ENCODE peak calls at places on chromosome 19, in five cellular contexts. One of them, this sample, is unnamed.

GRCh38 chr19:30318261-30318660 is 53.9 kb upstream of the ZNF536 start:
- DNase-seq in Peyer's patch: no peak
- DNase-seq in lower leg skin: no peak
- DNase-seq in spleen: no peak
- DNase-seq in heart left ventricle: no peak
- DNase-seq in this sample: no peak

GRCh38 chr19:575527-576506 is 3.4 kb downstream of the BSG start:
- DNase-seq in Peyer's patch: no peak
- DNase-seq in lower leg skin: no peak
- DNase-seq in spleen: no peak
- DNase-seq in heart left ventricle: peak; percentile 90
- DNase-seq in this sample: no peak

GRCh38 chr19:39823693-39824092 is 10.3 kb downstream of the DYRK1B start:
- DNase-seq in Peyer's patch: no peak
- DNase-seq in lower leg skin: no peak
- DNase-seq in spleen: no peak
- DNase-seq in heart left ventricle: no peak
- DNase-seq in this sample: no peak

GRCh38 chr19:49157445-49158224 is at the start of gene TRPM4:
- DNase-seq in Peyer's patch: peak; percentile 93
- DNase-seq in lower leg skin: peak; percentile 88
- DNase-seq in spleen: peak; percentile 86
- DNase-seq in heart left ventricle: peak; percentile 97
- DNase-seq in this sample: no peak

GRCh38 chr19:33376423-33376822 is 2.9 kb downstream of the CEBPG start:
- DNase-seq in Peyer's patch: peak; percentile 94
- DNase-seq in lower leg skin: peak; percentile 84
- DNase-seq in spleen: no peak
- DNase-seq in heart left ventricle: peak; percentile 86
- DNase-seq in this sample: no peak

GRCh38 chr19:48807590-48808308 is 3.1 kb downstream of the BCAT2 start:
- DNase-seq in Peyer's patch: peak; percentile 79
- DNase-seq in lower leg skin: no peak
- DNase-seq in spleen: no peak
- DNase-seq in heart left ventricle: no peak
- DNase-seq in this sample: no peak

GRCh38 chr19:55088543-55089265 is 13.0 kb downstream of the EPS8L1 start:
- DNase-seq in Peyer's patch: peak; percentile 89
- DNase-seq in lower leg skin: no peak
- DNase-seq in spleen: peak; percentile 87
- DNase-seq in heart left ventricle: peak; percentile 78
- DNase-seq in this sample: no peak

GRCh38 chr19:7492142-7493055 is 3.6 kb upstream of the PEX11G start:
- DNase-seq in Peyer's patch: no peak
- DNase-seq in lower leg skin: no peak
- DNase-seq in spleen: no peak
- DNase-seq in heart left ventricle: no peak
- DNase-seq in this sample: no peak

GRCh38 chr19:4916292-4917082 is 7.2 kb downstream of the UHRF1 start:
- DNase-seq in Peyer's patch: peak; percentile 68
- DNase-seq in lower leg skin: no peak
- DNase-seq in spleen: peak; percentile 88
- DNase-seq in heart left ventricle: no peak
- DNase-seq in this sample: no peak

GRCh38 chr19:29672319-29672932 is 7.2 kb downstream of the PLEKHF1 start:
- DNase-seq in Peyer's patch: peak; percentile 50
- DNase-seq in lower leg skin: no peak
- DNase-seq in spleen: peak; percentile 74
- DNase-seq in heart left ventricle: peak; percentile 20
- DNase-seq in this sample: no peak

GRCh38 chr19:35029737-35030256 is 473 bp upstream of the SCN1B start:
- DNase-seq in Peyer's patch: no peak
- DNase-seq in lower leg skin: no peak
- DNase-seq in spleen: no peak
- DNase-seq in heart left ventricle: no peak
- DNase-seq in this sample: no peak

GRCh38 chr19:41356984-41357739 is 3.4 kb upstream of the TGFB1 start:
- DNase-seq in Peyer's patch: no peak
- DNase-seq in lower leg skin: no peak
- DNase-seq in spleen: no peak
- DNase-seq in heart left ventricle: no peak
- DNase-seq in this sample: no peak

GRCh38 chr19:15424692-15425272 is 6.0 kb upstream of the AKAP8L start:
- DNase-seq in Peyer's patch: no peak
- DNase-seq in lower leg skin: no peak
- DNase-seq in spleen: no peak
- DNase-seq in heart left ventricle: peak; percentile 29
- DNase-seq in this sample: no peak

GRCh38 chr19:28932446-28932845 is 280.5 kb downstream of the UQCRFS1 start:
- DNase-seq in Peyer's patch: no peak
- DNase-seq in lower leg skin: no peak
- DNase-seq in spleen: no peak
- DNase-seq in heart left ventricle: no peak
- DNase-seq in this sample: no peak

GRCh38 chr19:46611791-46612190 is 10.7 kb downstream of the CALM3 start:
- DNase-seq in Peyer's patch: peak; percentile 44
- DNase-seq in lower leg skin: no peak
- DNase-seq in spleen: peak; percentile 72
- DNase-seq in heart left ventricle: no peak
- DNase-seq in this sample: no peak

GRCh38 chr19:16293133-16294085 is 31.2 kb upstream of the KLF2 start:
- DNase-seq in Peyer's patch: peak; percentile 72
- DNase-seq in lower leg skin: peak; percentile 75
- DNase-seq in spleen: no peak
- DNase-seq in heart left ventricle: peak; percentile 84
- DNase-seq in this sample: no peak

GRCh38 chr19:8610041-8610927 is at the start of gene ADAMTS10:
- DNase-seq in Peyer's patch: peak; percentile 52
- DNase-seq in lower leg skin: no peak
- DNase-seq in spleen: peak; percentile 78
- DNase-seq in heart left ventricle: peak; percentile 64
- DNase-seq in this sample: no peak

GRCh38 chr19:1882089-1882785 is 3.1 kb downstream of the ABHD17A start:
- DNase-seq in Peyer's patch: peak; percentile 88
- DNase-seq in lower leg skin: no peak
- DNase-seq in spleen: no peak
- DNase-seq in heart left ventricle: no peak
- DNase-seq in this sample: no peak

GRCh38 chr19:20244356-20244755 is 77.3 kb downstream of the ZNF486 start:
- DNase-seq in Peyer's patch: no peak
- DNase-seq in lower leg skin: no peak
- DNase-seq in spleen: no peak
- DNase-seq in heart left ventricle: no peak
- DNase-seq in this sample: no peak

GRCh38 chr19:4744451-4745170 is 21.0 kb upstream of the DPP9 start:
- DNase-seq in Peyer's patch: no peak
- DNase-seq in lower leg skin: peak; percentile 46
- DNase-seq in spleen: no peak
- DNase-seq in heart left ventricle: no peak
- DNase-seq in this sample: no peak

GRCh38 chr19:58307736-58308135 is 2.6 kb downstream of the ERVK3-1 start:
- DNase-seq in Peyer's patch: no peak
- DNase-seq in lower leg skin: no peak
- DNase-seq in spleen: peak; percentile 19
- DNase-seq in heart left ventricle: no peak
- DNase-seq in this sample: no peak

GRCh38 chr19:989381-990081 is 5.4 kb downstream of the WDR18 start:
- DNase-seq in Peyer's patch: no peak
- DNase-seq in lower leg skin: no peak
- DNase-seq in spleen: no peak
- DNase-seq in heart left ventricle: no peak
- DNase-seq in this sample: no peak

GRCh38 chr19:51111606-51112005 is 3.4 kb upstream of the CTU1 start:
- DNase-seq in Peyer's patch: no peak
- DNase-seq in lower leg skin: no peak
- DNase-seq in spleen: no peak
- DNase-seq in heart left ventricle: no peak
- DNase-seq in this sample: no peak

GRCh38 chr19:41225238-41226052 is 6.4 kb downstream of the AXL start:
- DNase-seq in Peyer's patch: peak; percentile 68
- DNase-seq in lower leg skin: peak; percentile 72
- DNase-seq in spleen: no peak
- DNase-seq in heart left ventricle: peak; percentile 71
- DNase-seq in this sample: no peak

GRCh38 chr19:8158411-8159074 is 9.2 kb upstream of the FBN3 start:
- DNase-seq in Peyer's patch: peak; percentile 73
- DNase-seq in lower leg skin: peak; percentile 38
- DNase-seq in spleen: no peak
- DNase-seq in heart left ventricle: peak; percentile 42
- DNase-seq in this sample: no peak

GRCh38 chr19:3682741-3683404 is 17.4 kb downstream of the PIP5K1C start:
- DNase-seq in Peyer's patch: no peak
- DNase-seq in lower leg skin: no peak
- DNase-seq in spleen: no peak
- DNase-seq in heart left ventricle: no peak
- DNase-seq in this sample: no peak

GRCh38 chr19:3682286-3682685 is 18.0 kb downstream of the PIP5K1C start:
- DNase-seq in Peyer's patch: no peak
- DNase-seq in lower leg skin: no peak
- DNase-seq in spleen: no peak
- DNase-seq in heart left ventricle: no peak
- DNase-seq in this sample: no peak

GRCh38 chr19:3683405-3683865 is 16.8 kb downstream of the PIP5K1C start:
- DNase-seq in Peyer's patch: no peak
- DNase-seq in lower leg skin: no peak
- DNase-seq in spleen: no peak
- DNase-seq in heart left ventricle: peak; percentile 62
- DNase-seq in this sample: no peak

GRCh38 chr19:3684817-3685410 is 15.4 kb downstream of the PIP5K1C start:
- DNase-seq in Peyer's patch: no peak
- DNase-seq in lower leg skin: no peak
- DNase-seq in spleen: no peak
- DNase-seq in heart left ventricle: no peak
- DNase-seq in this sample: no peak

GRCh38 chr19:3683866-3684816 is 16.1 kb downstream of the PIP5K1C start:
- DNase-seq in Peyer's patch: no peak
- DNase-seq in lower leg skin: no peak
- DNase-seq in spleen: no peak
- DNase-seq in heart left ventricle: no peak
- DNase-seq in this sample: no peak
- TF ChIP-seq POLR2A in Peyer's patch: no peak
- TF ChIP-seq POLR2A in lower leg skin: no peak
- TF ChIP-seq POLR2A in spleen: no peak
- TF ChIP-seq POLR2A in heart left ventricle: no peak
- TF ChIP-seq POLR2A in this sample: no peak

DNA sequence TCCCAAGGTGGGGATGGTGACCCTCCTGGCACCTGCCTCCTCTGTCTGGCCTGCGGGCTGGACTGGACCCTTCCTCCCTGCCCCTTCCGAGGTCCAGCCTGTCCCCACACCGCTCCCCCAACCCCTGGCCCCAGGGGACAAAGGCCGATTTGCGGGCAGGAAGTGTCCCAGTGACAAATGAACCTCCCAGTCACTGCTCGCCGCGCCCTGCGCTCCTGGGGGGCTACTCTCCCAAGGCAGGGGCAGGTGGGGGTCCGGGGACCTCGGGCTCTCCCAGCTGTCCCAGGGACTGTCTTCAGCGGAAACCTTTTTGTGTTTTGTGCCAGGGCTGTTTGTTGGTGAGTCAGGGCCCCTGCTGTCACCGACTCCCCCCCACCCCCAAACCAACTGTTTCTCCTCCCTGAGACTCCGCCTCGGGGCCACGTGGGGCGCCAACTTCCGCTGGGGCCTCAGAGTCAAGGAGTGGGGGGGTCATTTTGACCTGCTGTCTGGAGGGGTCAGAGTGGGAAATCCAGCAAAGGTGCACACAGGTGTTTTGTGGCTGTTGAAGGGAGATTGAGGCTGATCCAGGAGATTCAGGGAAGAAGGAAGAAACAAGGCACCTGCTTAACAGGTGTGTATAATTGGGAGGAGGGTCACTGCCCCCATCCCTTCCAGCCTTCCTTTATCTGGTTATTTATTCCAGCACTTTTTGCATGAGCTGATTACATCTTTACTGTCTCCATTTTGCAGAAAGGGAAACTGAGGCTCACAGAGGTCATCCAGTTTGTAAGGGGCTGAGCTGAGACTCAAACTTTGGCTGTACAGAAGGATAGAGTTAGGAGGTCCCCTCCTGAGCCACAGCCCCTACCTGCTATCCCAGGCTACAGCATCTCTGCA is 831 bp downstream of the PGPEP1 start:
- DNase-seq in Peyer's patch: peak; percentile 84
- DNase-seq in lower leg skin: no peak
- DNase-seq in spleen: peak; percentile 93
- DNase-seq in heart left ventricle: peak; percentile 66
- DNase-seq in this sample: no peak
- TF ChIP-seq CTCF in Peyer's patch: no peak
- TF ChIP-seq CTCF in lower leg skin: no peak
- TF ChIP-seq CTCF in spleen: no peak
- TF ChIP-seq CTCF in heart left ventricle: no peak
- TF ChIP-seq CTCF in this sample: no peak

GRCh38 chr19:36152061-36152885 is at the start of gene COX7A1:
- DNase-seq in Peyer's patch: peak; percentile 62
- DNase-seq in lower leg skin: peak; percentile 55
- DNase-seq in spleen: peak; percentile 87
- DNase-seq in heart left ventricle: peak; percentile 91
- DNase-seq in this sample: no peak
- TF ChIP-seq POLR2A in Peyer's patch: no peak
- TF ChIP-seq POLR2A in lower leg skin: no peak
- TF ChIP-seq POLR2A in spleen: no peak
- TF ChIP-seq POLR2A in heart left ventricle: peak; percentile 80
- TF ChIP-seq POLR2A in this sample: no peak

GRCh38 chr19:53365134-53365898 is at the start of gene ZNF525:
- DNase-seq in Peyer's patch: peak; percentile 98
- DNase-seq in lower leg skin: peak; percentile 89
- DNase-seq in spleen: peak; percentile 99
- DNase-seq in heart left ventricle: peak; percentile 86
- DNase-seq in this sample: peak; percentile 59
- TF ChIP-seq CTCF in Peyer's patch: no peak
- TF ChIP-seq CTCF in lower leg skin: no peak
- TF ChIP-seq CTCF in spleen: peak; percentile 8
- TF ChIP-seq CTCF in heart left ventricle: peak; percentile 23
- TF ChIP-seq CTCF in this sample: peak; percentile 30

GRCh38 chr19:56261145-56261544 is 11.4 kb upstream of the EDDM13 start:
- DNase-seq in Peyer's patch: no peak
- DNase-seq in lower leg skin: no peak
- DNase-seq in spleen: no peak
- DNase-seq in heart left ventricle: no peak
- DNase-seq in this sample: no peak

GRCh38 chr19:56252699-56253422 is 19.7 kb upstream of the EDDM13 start:
- DNase-seq in Peyer's patch: peak; percentile 84
- DNase-seq in lower leg skin: peak; percentile 26
- DNase-seq in spleen: peak; percentile 92
- DNase-seq in heart left ventricle: peak; percentile 79
- DNase-seq in this sample: peak; percentile 5

GRCh38 chr19:56253737-56254136 is 18.8 kb upstream of the EDDM13 start:
- DNase-seq in Peyer's patch: no peak
- DNase-seq in lower leg skin: no peak
- DNase-seq in spleen: no peak
- DNase-seq in heart left ventricle: no peak
- DNase-seq in this sample: no peak

GRCh38 chr19:56263319-56263718 is 9.2 kb upstream of the EDDM13 start:
- DNase-seq in Peyer's patch: no peak
- DNase-seq in lower leg skin: no peak
- DNase-seq in spleen: no peak
- DNase-seq in heart left ventricle: no peak
- DNase-seq in this sample: no peak

GRCh38 chr19:56258272-56258671 is 14.3 kb upstream of the EDDM13 start:
- DNase-seq in Peyer's patch: no peak
- DNase-seq in lower leg skin: no peak
- DNase-seq in spleen: no peak
- DNase-seq in heart left ventricle: no peak
- DNase-seq in this sample: no peak
- TF ChIP-seq POLR2A in Peyer's patch: no peak
- TF ChIP-seq POLR2A in lower leg skin: no peak
- TF ChIP-seq POLR2A in spleen: no peak
- TF ChIP-seq POLR2A in heart left ventricle: no peak
- TF ChIP-seq POLR2A in this sample: no peak

This sample was measured in esophagus squamous epithelium.